ENCODE peak calls at places on chromosome 6, in nine cellular contexts. R, K, M, Y, G, E, D, I and O are unnamed samples.

GRCh38 chr6:101086473-101086872 is 205.3 kb upstream of the ASCC3 start:
- DNase-seq in R (no peak), K (peak), M (no peak), Y (no peak), G (no peak), E (no peak), D (no peak), I (no peak), O (no peak)

GRCh38 chr6:141326426-141326825 is 806.3 kb upstream of the GJE1 start:
- DNase-seq in R (no peak), K (no peak), M (no peak), Y (peak), G (no peak), E (peak), D (no peak), I (peak), O (peak)

GRCh38 chr6:31860349-31860748 is 2.3 kb downstream of the NEU1 start:
- DNase-seq in R (no peak), K (no peak), M (no peak), Y (no peak), G (no peak), E (no peak), D (no peak), I (no peak), O (no peak)

GRCh38 chr6:149271348-149272340 is 45.9 kb upstream of the TAB2 start:
- DNase-seq in R (no peak), K (no peak), M (no peak), Y (no peak), G (no peak), E (peak), D (no peak), I (peak), O (no peak)

GRCh38 chr6:23349521-23350147 is 776.4 kb upstream of the NRSN1 start:
- DNase-seq in R (no peak), K (no peak), M (no peak), Y (no peak), G (no peak), E (no peak), D (no peak), I (peak), O (peak)

GRCh38 chr6:16319813-16320532 is 81.6 kb downstream of the GMPR start:
- DNase-seq in R (no peak), K (no peak), M (peak), Y (peak), G (no peak), E (peak), D (no peak), I (peak), O (peak)

GRCh38 chr6:32522302-32523047 is 7.6 kb downstream of the HLA-DRB5 start:
- DNase-seq in R (no peak), K (no peak), M (no peak), Y (no peak), G (no peak), E (no peak), D (no peak), I (no peak), O (no peak)

GRCh38 chr6:166862287-166862977 is 93.9 kb downstream of the RNASET2 start:
- DNase-seq in R (peak), K (peak), M (no peak), Y (peak), G (peak), E (peak), D (peak), I (peak), O (peak)

GRCh38 chr6:16391451-16391912 is 153.1 kb downstream of the GMPR start:
- DNase-seq in R (no peak), K (no peak), M (no peak), Y (no peak), G (no peak), E (no peak), D (no peak), I (peak), O (no peak)

GRCh38 chr6:112396221-112396620 is 49.1 kb downstream of the RFPL4B start:
- DNase-seq in R (no peak), K (no peak), M (no peak), Y (no peak), G (no peak), E (no peak), D (no peak), I (no peak), O (no peak)

GRCh38 chr6:165774903-165775608 is 112.0 kb upstream of the PDE10A start:
- DNase-seq in R (no peak), K (peak), M (no peak), Y (no peak), G (no peak), E (no peak), D (no peak), I (no peak), O (peak)

GRCh38 chr6:135182993-135183531 is 2.0 kb downstream of the MYB start:
- DNase-seq in R (peak), K (peak), M (no peak), Y (peak), G (peak), E (peak), D (peak), I (peak), O (peak)

GRCh38 chr6:26340066-26340465 is 24.9 kb upstream of the BTN3A2 start:
- DNase-seq in R (no peak), K (no peak), M (no peak), Y (no peak), G (no peak), E (no peak), D (no peak), I (no peak), O (no peak)

GRCh38 chr6:101117397-101118185 is 236.5 kb upstream of the ASCC3 start:
- DNase-seq in R (no peak), K (peak), M (no peak), Y (no peak), G (peak), E (no peak), D (no peak), I (no peak), O (no peak)

GRCh38 chr6:163779727-163780284 is 365.3 kb downstream of the QKI start:
- DNase-seq in R (no peak), K (no peak), M (no peak), Y (no peak), G (no peak), E (no peak), D (no peak), I (no peak), O (no peak)

GRCh38 chr6:6699741-6700367 is 111.3 kb downstream of the LY86 start:
- DNase-seq in R (no peak), K (peak), M (peak), Y (no peak), G (no peak), E (no peak), D (peak), I (peak), O (peak)

GRCh38 chr6:52514514-52514913 is 62.3 kb downstream of the TRAM2 start:
- DNase-seq in R (no peak), K (no peak), M (no peak), Y (no peak), G (no peak), E (no peak), D (no peak), I (peak), O (peak)

GRCh38 chr6:41396335-41396734 is 60.9 kb downstream of the NCR2 start:
- DNase-seq in R (no peak), K (peak), M (no peak), Y (no peak), G (no peak), E (no peak), D (no peak), I (no peak), O (no peak)

GRCh38 chr6:158026054-158026900 is 44.6 kb downstream of the SYNJ2 start:
- DNase-seq in R (no peak), K (peak), M (peak), Y (peak), G (peak), E (peak), D (peak), I (peak), O (peak)

GRCh38 chr6:44237021-44237812 is 9.7 kb upstream of the HSP90AB1 start:
- DNase-seq in R (no peak), K (peak), M (peak), Y (peak), G (peak), E (peak), D (peak), I (peak), O (peak)

GRCh38 chr6:123803456-123803861 is 206 bp upstream of the NKAIN2 start:
- DNase-seq in R (peak), K (peak), M (no peak), Y (no peak), G (no peak), E (peak), D (no peak), I (peak), O (no peak)

GRCh38 chr6:17885079-17885478 is 102.4 kb downstream of the KIF13A start:
- DNase-seq in R (no peak), K (no peak), M (no peak), Y (no peak), G (no peak), E (peak), D (no peak), I (peak), O (no peak)